ENCODE peak calls at places on chromosomes 13 and 19, in eight cellular contexts. I is H54, O is lower leg skin, G is IMR-90, V is spleen, D is A549, X is Peyer's patch, M is testis. L is an unnamed sample.

GRCh38 chr13:78657699-78658629 is 991 bp downstream of the OBI1 start:
- DNase-seq in G (peak), V (no peak), X (no peak), M (no peak), D (peak), O (no peak), I (no peak), L (peak)

GRCh38 chr13:110116072-110116487 is 190.9 kb downstream of the COL4A1 start:
- DNase-seq in X (peak), D (peak), I (peak), O (peak), G (peak), M (peak), V (peak), L (peak)

GRCh38 chr13:30388401-30389283 is 33.7 kb upstream of the UBE2L5 start:
- DNase-seq in G (peak), I (no peak), X (no peak), V (no peak), M (no peak), D (no peak), O (peak), L (no peak)

GRCh38 chr19:15550847-15551182 is 42.5 kb downstream of the CYP4F22 start:
- DNase-seq in I (no peak), G (no peak), D (no peak), V (peak), O (no peak), X (no peak), M (peak), L (no peak)

GRCh38 chr13:26474286-26474685 is 83.2 kb upstream of the WASF3 start:
- DNase-seq in V (no peak), M (no peak), X (no peak), D (no peak), O (peak), G (no peak), I (no peak), L (no peak)

GRCh38 chr13:44713793-44714469 is 137.8 kb upstream of the TSC22D1 start:
- DNase-seq in X (no peak), D (peak), V (no peak), G (peak), M (no peak), I (peak), O (no peak), L (peak)

GRCh38 chr13:110650436-110650835 is 35.1 kb downstream of the NAXD start:
- DNase-seq in I (no peak), O (peak), X (no peak), D (no peak), V (peak), G (no peak), M (no peak), L (no peak)

GRCh38 chr13:101475536-101475935 is 23.1 kb downstream of the ITGBL1 start:
- DNase-seq in V (no peak), X (no peak), G (no peak), D (no peak), I (no peak), O (no peak), M (no peak), L (no peak)

GRCh38 chr19:2037676-2038255 is 13.3 kb downstream of the MKNK2 start:
- DNase-seq in X (peak), M (no peak), V (peak), O (no peak), I (no peak), D (no peak), G (no peak), L (no peak)

GRCh38 chr13:30020726-30021312 is 170.4 kb upstream of the UBL3 start:
- DNase-seq in X (no peak), V (no peak), M (no peak), O (no peak), D (no peak), G (peak), I (peak), L (no peak)

GRCh38 chr19:43534811-43535761 is 2.1 kb downstream of the ZNF575 start:
- DNase-seq in V (peak), M (peak), O (peak), I (no peak), X (peak), G (peak), D (peak), L (peak)

GRCh38 chr13:78147905-78148304 is 229.3 kb upstream of the EDNRB start:
- DNase-seq in V (no peak), O (no peak), D (no peak), X (no peak), I (no peak), G (peak), M (no peak), L (no peak)

GRCh38 chr13:66367356-66367755 is 862.8 kb downstream of the PCDH9 start:
- DNase-seq in I (no peak), X (no peak), M (no peak), O (no peak), G (peak), V (no peak), D (no peak), L (no peak)

GRCh38 chr13:109318945-109319590 is 467.3 kb downstream of the IRS2 start:
- DNase-seq in I (no peak), G (no peak), D (no peak), X (no peak), V (no peak), M (no peak), O (no peak), L (no peak)

GRCh38 chr19:18450934-18451836 is 13.3 kb upstream of the ISYNA1 start:
- DNase-seq in M (peak), X (peak), V (peak), I (peak), G (peak), D (no peak), O (peak), L (peak)

GRCh38 chr13:46666727-46667456 is 113.9 kb downstream of the LRCH1 start:
- DNase-seq in M (no peak), V (no peak), D (no peak), G (no peak), I (no peak), O (no peak), X (no peak), L (no peak)

GRCh38 chr19:14686411-14686810 is 3.4 kb upstream of the ZNF333 start:
- DNase-seq in X (no peak), O (no peak), I (no peak), G (peak), V (no peak), D (no peak), M (no peak), L (peak)

GRCh38 chr13:39411501-39411900 is 191.5 kb downstream of the LHFPL6 start:
- DNase-seq in V (no peak), X (no peak), M (no peak), G (no peak), D (no peak), I (no peak), O (no peak), L (no peak)

DNA sequence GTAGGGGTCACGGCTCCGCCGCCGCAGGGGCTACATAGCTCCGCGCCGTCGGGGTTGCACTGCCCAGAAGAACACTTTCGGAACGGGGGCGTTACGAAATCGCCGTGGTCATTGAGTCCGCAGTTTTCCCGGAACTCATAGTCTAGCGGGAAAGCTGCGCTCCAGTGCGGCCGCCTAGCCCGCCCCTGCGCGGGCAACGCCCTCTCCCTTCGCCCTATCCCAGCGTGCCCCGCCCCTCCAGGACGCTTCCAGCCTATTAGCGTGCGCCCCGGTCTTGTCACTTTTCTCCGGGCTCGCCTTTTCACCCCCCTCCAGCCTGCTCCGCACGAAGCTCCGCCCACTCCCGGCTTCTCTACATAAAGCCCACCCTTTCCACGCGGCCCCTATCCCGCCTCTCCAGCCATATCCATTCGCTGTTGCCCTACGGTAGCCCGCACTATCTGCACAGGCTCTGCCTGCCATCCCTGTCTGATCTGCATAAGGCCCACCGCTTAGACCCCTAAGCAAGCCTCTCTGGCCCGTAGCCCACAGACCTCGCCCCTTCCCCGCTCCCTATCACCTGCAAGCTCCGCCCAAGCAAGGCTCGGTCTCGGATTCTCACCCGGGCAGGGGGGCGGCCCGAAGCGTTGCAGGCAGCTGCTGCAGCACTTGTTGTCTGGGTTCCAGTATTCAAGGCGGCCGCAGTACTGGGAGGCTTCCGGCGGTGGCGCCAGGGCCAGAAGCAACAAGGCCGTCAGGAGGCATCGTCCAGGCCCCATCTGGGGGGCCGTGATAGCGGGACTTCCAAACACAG is 1.6 kb downstream of the IGFLR1 start:
- DNase-seq in G (peak), M (peak), X (peak), V (peak), D (peak), O (peak), I (peak), L (peak)
- TF ChIP-seq POLR2A in G (no peak), M (no peak), X (peak), V (peak), D (peak), O (no peak), I (peak), L (peak)

GRCh38 chr19:4061178-4061682 is 5.5 kb downstream of the ZBTB7A start:
- DNase-seq in V (peak), X (peak), M (peak), I (peak), D (no peak), O (peak), G (no peak), L (no peak)

GRCh38 chr19:4062576-4063368 is 3.9 kb downstream of the ZBTB7A start:
- DNase-seq in G (no peak), D (no peak), V (peak), X (no peak), I (no peak), M (no peak), O (peak), L (no peak)

GRCh38 chr19:4060621-4061177 is 6.0 kb downstream of the ZBTB7A start:
- DNase-seq in O (peak), I (no peak), D (no peak), G (no peak), M (no peak), X (no peak), V (peak), L (no peak)

GRCh38 chr19:4063369-4064072 is 3.2 kb downstream of the ZBTB7A start:
- DNase-seq in M (no peak), X (peak), D (no peak), G (no peak), O (peak), V (peak), I (no peak), L (no peak)

GRCh38 chr19:4061683-4062575 is 4.8 kb downstream of the ZBTB7A start:
- DNase-seq in V (peak), O (peak), D (no peak), X (peak), I (no peak), G (no peak), M (no peak), L (no peak)
- TF ChIP-seq POLR2A in V (no peak), O (no peak), D (no peak), X (no peak), I (no peak), G (no peak), M (no peak), L (no peak)

DNA sequence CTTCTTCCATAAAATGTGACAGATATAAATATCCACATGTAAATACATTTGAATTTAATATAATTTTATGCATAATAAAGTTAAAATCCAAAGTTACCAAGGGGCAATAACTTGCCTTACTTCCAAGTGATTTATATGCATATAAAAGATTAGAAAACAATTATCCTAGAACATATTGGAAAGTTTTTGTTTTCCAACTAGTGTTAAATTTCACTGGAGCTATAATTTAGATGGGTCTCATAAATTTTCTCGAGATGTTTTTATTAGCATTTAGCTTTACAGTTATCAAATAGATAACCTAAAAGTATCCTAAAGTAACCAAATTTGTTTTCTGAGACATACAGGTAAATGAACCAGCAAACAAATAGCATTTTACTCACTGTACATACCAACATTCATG is 225.3 kb downstream of the SPRY2 start:
- DNase-seq in V (no peak), M (no peak), D (no peak), G (no peak), I (no peak), O (no peak), X (no peak), L (no peak)
- TF ChIP-seq POLR2A in V (no peak), M (no peak), D (no peak), G (no peak), I (no peak), O (no peak), X (no peak), L (no peak)

GRCh38 chr19:54248016-54248601 is 5.5 kb upstream of the LILRA6 start:
- DNase-seq in D (no peak), X (peak), G (peak), M (no peak), I (no peak), O (no peak), V (peak), L (no peak)
- TF ChIP-seq POLR2A in D (no peak), X (no peak), G (no peak), M (no peak), I (no peak), O (no peak), V (no peak), L (no peak)

DNA sequence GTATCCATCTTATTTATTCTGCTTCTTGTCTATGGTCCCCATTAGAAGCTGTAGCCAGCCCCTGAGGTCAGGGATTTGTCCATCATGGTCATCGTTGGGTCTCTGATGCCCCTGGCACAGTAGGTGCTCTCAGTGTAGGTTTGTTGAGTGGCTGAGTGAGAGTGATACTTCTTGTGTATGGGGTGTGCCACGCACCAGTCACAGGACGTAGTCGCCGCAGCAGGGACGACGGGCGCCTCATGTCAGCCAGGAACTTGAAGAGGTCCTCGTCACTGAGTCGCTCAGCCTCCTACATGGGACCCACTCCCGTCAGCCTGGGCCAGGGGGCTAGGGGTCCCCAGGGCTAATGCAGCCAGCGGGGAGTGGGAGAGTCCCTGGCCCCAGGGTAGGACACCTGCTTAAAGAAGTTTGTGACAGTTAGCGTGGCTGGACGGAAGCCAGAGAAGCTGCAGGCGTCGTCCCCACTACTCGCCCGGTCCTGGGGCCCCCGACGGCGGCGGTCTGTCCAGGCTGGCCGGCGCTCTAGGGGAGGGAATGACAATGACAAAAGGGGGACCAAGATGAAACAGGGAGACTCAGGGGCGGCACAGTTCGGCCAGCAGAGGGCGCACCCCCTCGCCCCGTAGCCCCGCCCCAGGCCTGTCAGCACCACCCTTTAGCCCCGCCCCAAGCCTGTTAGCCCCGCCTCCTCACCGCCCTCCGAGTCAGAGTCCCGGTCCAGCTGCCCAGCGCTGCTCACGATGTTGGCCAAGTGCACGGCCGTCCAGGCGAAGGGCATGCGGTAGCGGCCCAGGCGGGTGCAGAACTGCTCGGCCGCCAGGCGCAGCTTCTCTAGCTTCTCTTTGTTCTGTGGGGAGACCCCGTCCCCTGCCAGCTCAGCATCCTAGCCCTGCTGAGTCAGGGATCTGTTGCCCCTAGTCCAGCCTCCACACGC is 3.7 kb downstream of the ANGPTL8 start:
- DNase-seq in X (peak), D (peak), M (peak), V (peak), G (peak), I (peak), O (peak), L (peak)
- TF ChIP-seq POLR2A in X (no peak), D (no peak), M (no peak), V (no peak), G (no peak), I (no peak), O (no peak), L (no peak)

DNA sequence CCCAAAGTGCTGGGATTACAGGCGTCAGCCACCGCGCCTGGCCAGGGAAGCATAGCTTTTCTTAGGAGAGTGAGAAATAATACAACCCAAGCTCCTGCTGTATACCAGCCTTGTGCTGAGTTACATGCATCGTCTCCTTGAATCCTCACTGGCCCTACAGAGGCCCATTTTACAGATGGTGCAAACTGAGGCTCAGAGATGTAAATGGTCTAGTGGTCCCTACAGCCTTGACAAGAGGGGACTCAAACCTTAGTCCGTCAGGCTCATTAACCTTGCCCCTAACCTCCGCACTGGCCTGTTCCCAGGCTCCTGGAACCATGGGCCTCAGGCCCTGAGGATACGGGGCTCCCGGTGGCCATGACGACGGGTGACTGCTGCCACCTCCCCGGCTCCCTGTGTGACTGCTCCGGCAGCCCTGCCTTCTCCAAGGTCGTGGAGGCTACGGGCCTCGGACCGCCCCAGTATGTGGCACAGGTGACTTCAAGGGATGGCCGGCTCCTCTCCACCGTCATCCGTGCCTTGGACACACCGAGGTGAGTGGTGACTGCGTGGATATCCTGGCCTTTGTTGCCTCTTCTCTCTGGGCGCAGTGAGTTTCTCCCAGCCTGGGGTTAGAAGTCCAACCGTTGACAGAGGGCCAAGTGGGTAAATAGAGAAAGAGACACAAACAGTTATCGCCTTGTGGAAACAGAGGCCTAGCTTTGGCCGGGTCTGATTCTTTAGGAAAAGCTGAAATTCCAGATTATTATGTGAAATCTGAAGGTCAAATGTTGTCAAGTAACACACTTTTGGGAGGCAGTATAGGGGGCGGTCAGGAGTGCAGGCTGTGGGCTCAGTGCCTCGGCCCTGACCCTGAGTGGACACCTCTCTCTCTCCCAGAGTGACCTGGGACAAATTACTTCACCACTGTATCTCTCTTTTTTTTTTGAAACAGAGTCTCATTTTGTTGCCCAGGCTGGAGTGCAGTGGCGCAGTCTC is 8.7 kb downstream of the MARCHF2 start:
- DNase-seq in I (no peak), G (no peak), D (no peak), X (no peak), M (no peak), V (no peak), O (no peak), L (no peak)
- TF ChIP-seq POLR2A in I (no peak), G (no peak), D (no peak), X (no peak), M (no peak), V (no peak), O (no peak), L (no peak)

GRCh38 chr13:112583592-112584277 is 4.2 kb downstream of the TUBGCP3 start:
- DNase-seq in X (peak), V (peak), O (no peak), I (no peak), G (no peak), D (no peak), M (peak), L (peak)

GRCh38 chr13:112586334-112586733 is 1.6 kb downstream of the TUBGCP3 start:
- DNase-seq in M (no peak), I (no peak), G (no peak), X (no peak), V (no peak), D (no peak), O (no peak), L (no peak)

GRCh38 chr13:112588490-112589297 is 741 bp upstream of the TUBGCP3 start:
- DNase-seq in I (no peak), V (no peak), G (no peak), M (no peak), D (no peak), O (no peak), X (no peak), L (peak)

GRCh38 chr13:112587359-112587766 is 590 bp downstream of the TUBGCP3 start:
- DNase-seq in I (peak), X (peak), M (peak), V (peak), D (peak), O (peak), G (peak), L (peak)

DNA sequence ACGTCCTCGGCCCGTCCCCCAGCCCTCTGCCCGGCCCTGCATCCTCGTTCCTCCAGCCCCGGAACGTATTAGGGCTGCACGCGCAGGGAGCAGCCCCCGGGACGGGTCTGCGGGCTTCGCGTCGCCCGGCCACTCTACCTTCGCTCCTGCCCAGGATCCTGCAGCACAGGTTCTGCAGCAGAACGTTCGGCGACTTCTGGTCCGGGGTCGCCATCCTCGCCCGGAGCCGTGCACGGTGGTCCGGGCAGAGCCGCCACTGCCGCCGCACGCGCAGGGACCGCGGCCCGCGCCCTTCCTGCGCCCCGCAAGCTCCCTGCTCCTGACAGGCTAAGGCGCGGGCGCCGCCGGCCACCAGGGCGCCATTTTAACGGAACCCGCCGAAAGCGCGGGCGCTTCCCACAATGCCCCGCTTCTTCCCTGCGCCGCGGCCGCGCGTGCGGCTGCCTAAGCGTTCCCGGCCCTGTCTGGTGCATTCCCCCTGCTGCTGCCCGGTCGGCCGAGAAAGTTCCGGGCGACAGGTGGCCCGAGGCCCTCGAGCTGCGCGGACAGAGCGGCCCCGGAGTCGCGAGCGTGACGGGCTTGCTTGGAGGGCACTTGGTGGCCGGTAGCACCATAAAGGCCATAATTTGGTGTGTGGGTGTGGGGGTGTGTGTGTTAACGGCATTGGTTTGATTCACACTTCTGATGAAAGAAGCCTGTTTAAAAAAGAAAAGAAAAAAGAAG is at the start of gene TUBGCP3:
- DNase-seq in G (peak), V (peak), D (peak), M (peak), X (peak), I (peak), O (peak), L (peak)
- TF ChIP-seq POLR2A in G (peak), V (no peak), D (peak), M (no peak), X (peak), I (peak), O (no peak), L (peak)